ENCODE peak calls at places on chromosomes 1 and 21, in seven cellular contexts. One of them, this sample, is unnamed.

GRCh38 chr21:43343095-43343991 is 83.6 kb downstream of the SIK1 start:
- DNase-seq in C1 segment of cervical spinal cord: no peak
- DNase-seq in progenitor cell of endocrine pancreas: peak
- DNase-seq in LoVo: peak
- DNase-seq in activated CD8-positive, alpha-beta memory T cell treated with anti-CD3 and anti-CD28 coated beads, Interleukin-2, amount 10 ng/mL, durations not matched to agents 7 days and 5 days: no peak
- DNase-seq in OCI-LY7: no peak
- DNase-seq in iris pigment epithelial cell: no peak
- DNase-seq in this sample: no peak

GRCh38 chr1:1388078-1388472 is 11.1 kb downstream of the CCNL2 start:
- DNase-seq in C1 segment of cervical spinal cord: no peak
- DNase-seq in activated CD8-positive, alpha-beta memory T cell treated with anti-CD3 and anti-CD28 coated beads, Interleukin-2, amount 10 ng/mL, durations not matched to agents 7 days and 5 days: no peak
- DNase-seq in LoVo: no peak
- DNase-seq in iris pigment epithelial cell: no peak
- DNase-seq in OCI-LY7: no peak
- DNase-seq in progenitor cell of endocrine pancreas: no peak
- DNase-seq in this sample: no peak

GRCh38 chr1:63873751-63874150 is 99.9 kb downstream of the ROR1 start:
- DNase-seq in C1 segment of cervical spinal cord: no peak
- DNase-seq in activated CD8-positive, alpha-beta memory T cell treated with anti-CD3 and anti-CD28 coated beads, Interleukin-2, amount 10 ng/mL, durations not matched to agents 7 days and 5 days: no peak
- DNase-seq in LoVo: peak
- DNase-seq in OCI-LY7: no peak
- DNase-seq in progenitor cell of endocrine pancreas: no peak
- DNase-seq in iris pigment epithelial cell: peak
- DNase-seq in this sample: no peak

GRCh38 chr1:164805399-164805798 is 246.4 kb downstream of the PBX1 start:
- DNase-seq in iris pigment epithelial cell: peak
- DNase-seq in LoVo: no peak
- DNase-seq in activated CD8-positive, alpha-beta memory T cell treated with anti-CD3 and anti-CD28 coated beads, Interleukin-2, amount 10 ng/mL, durations not matched to agents 7 days and 5 days: no peak
- DNase-seq in OCI-LY7: no peak
- DNase-seq in C1 segment of cervical spinal cord: no peak
- DNase-seq in progenitor cell of endocrine pancreas: no peak
- DNase-seq in this sample: no peak

GRCh38 chr1:115811140-115811828 is 29.6 kb downstream of the NHLH2 start:
- DNase-seq in activated CD8-positive, alpha-beta memory T cell treated with anti-CD3 and anti-CD28 coated beads, Interleukin-2, amount 10 ng/mL, durations not matched to agents 7 days and 5 days: no peak
- DNase-seq in iris pigment epithelial cell: no peak
- DNase-seq in LoVo: no peak
- DNase-seq in C1 segment of cervical spinal cord: no peak
- DNase-seq in OCI-LY7: no peak
- DNase-seq in progenitor cell of endocrine pancreas: no peak
- DNase-seq in this sample: no peak

GRCh38 chr1:115922806-115923205 is 53.5 kb upstream of the SLC22A15 start:
- DNase-seq in LoVo: no peak
- DNase-seq in C1 segment of cervical spinal cord: no peak
- DNase-seq in activated CD8-positive, alpha-beta memory T cell treated with anti-CD3 and anti-CD28 coated beads, Interleukin-2, amount 10 ng/mL, durations not matched to agents 7 days and 5 days: no peak
- DNase-seq in iris pigment epithelial cell: no peak
- DNase-seq in OCI-LY7: no peak
- DNase-seq in progenitor cell of endocrine pancreas: no peak
- DNase-seq in this sample: no peak

GRCh38 chr1:64061430-64062104 is 141.9 kb upstream of the UBE2U start:
- DNase-seq in iris pigment epithelial cell: no peak
- DNase-seq in progenitor cell of endocrine pancreas: no peak
- DNase-seq in LoVo: no peak
- DNase-seq in OCI-LY7: no peak
- DNase-seq in activated CD8-positive, alpha-beta memory T cell treated with anti-CD3 and anti-CD28 coated beads, Interleukin-2, amount 10 ng/mL, durations not matched to agents 7 days and 5 days: no peak
- DNase-seq in C1 segment of cervical spinal cord: no peak
- DNase-seq in this sample: no peak

GRCh38 chr1:67647036-67647798 is 37.8 kb upstream of the GADD45A start:
- DNase-seq in C1 segment of cervical spinal cord: no peak
- DNase-seq in OCI-LY7: no peak
- DNase-seq in iris pigment epithelial cell: no peak
- DNase-seq in progenitor cell of endocrine pancreas: no peak
- DNase-seq in activated CD8-positive, alpha-beta memory T cell treated with anti-CD3 and anti-CD28 coated beads, Interleukin-2, amount 10 ng/mL, durations not matched to agents 7 days and 5 days: no peak
- DNase-seq in LoVo: peak
- DNase-seq in this sample: no peak

GRCh38 chr1:223831755-223832636 is 13.8 kb downstream of the TP53BP2 start:
- DNase-seq in C1 segment of cervical spinal cord: no peak
- DNase-seq in iris pigment epithelial cell: peak
- DNase-seq in LoVo: peak
- DNase-seq in activated CD8-positive, alpha-beta memory T cell treated with anti-CD3 and anti-CD28 coated beads, Interleukin-2, amount 10 ng/mL, durations not matched to agents 7 days and 5 days: no peak
- DNase-seq in progenitor cell of endocrine pancreas: no peak
- DNase-seq in OCI-LY7: no peak
- DNase-seq in this sample: peak

GRCh38 chr1:204286841-204287387 is 72.8 kb downstream of the PLEKHA6 start:
- DNase-seq in OCI-LY7: peak
- DNase-seq in LoVo: peak
- DNase-seq in iris pigment epithelial cell: no peak
- DNase-seq in progenitor cell of endocrine pancreas: no peak
- DNase-seq in C1 segment of cervical spinal cord: peak
- DNase-seq in activated CD8-positive, alpha-beta memory T cell treated with anti-CD3 and anti-CD28 coated beads, Interleukin-2, amount 10 ng/mL, durations not matched to agents 7 days and 5 days: peak
- DNase-seq in this sample: peak

GRCh38 chr1:89546082-89546889 is 21.7 kb downstream of the LRRC8B start:
- DNase-seq in OCI-LY7: no peak
- DNase-seq in iris pigment epithelial cell: peak
- DNase-seq in LoVo: no peak
- DNase-seq in progenitor cell of endocrine pancreas: no peak
- DNase-seq in activated CD8-positive, alpha-beta memory T cell treated with anti-CD3 and anti-CD28 coated beads, Interleukin-2, amount 10 ng/mL, durations not matched to agents 7 days and 5 days: no peak
- DNase-seq in C1 segment of cervical spinal cord: no peak
- DNase-seq in this sample: no peak

GRCh38 chr1:28578696-28579218 is 13.3 kb upstream of the RAB42 start:
- DNase-seq in OCI-LY7: no peak
- DNase-seq in LoVo: no peak
- DNase-seq in C1 segment of cervical spinal cord: no peak
- DNase-seq in activated CD8-positive, alpha-beta memory T cell treated with anti-CD3 and anti-CD28 coated beads, Interleukin-2, amount 10 ng/mL, durations not matched to agents 7 days and 5 days: no peak
- DNase-seq in iris pigment epithelial cell: no peak
- DNase-seq in progenitor cell of endocrine pancreas: no peak
- DNase-seq in this sample: no peak

GRCh38 chr1:1768249-1768992 is 9.8 kb downstream of the NADK start:
- DNase-seq in iris pigment epithelial cell: no peak
- DNase-seq in C1 segment of cervical spinal cord: no peak
- DNase-seq in OCI-LY7: no peak
- DNase-seq in progenitor cell of endocrine pancreas: no peak
- DNase-seq in activated CD8-positive, alpha-beta memory T cell treated with anti-CD3 and anti-CD28 coated beads, Interleukin-2, amount 10 ng/mL, durations not matched to agents 7 days and 5 days: no peak
- DNase-seq in LoVo: no peak
- DNase-seq in this sample: no peak

GRCh38 chr1:68128157-68128556 is 77.7 kb upstream of the DIRAS3 start:
- DNase-seq in iris pigment epithelial cell: peak
- DNase-seq in activated CD8-positive, alpha-beta memory T cell treated with anti-CD3 and anti-CD28 coated beads, Interleukin-2, amount 10 ng/mL, durations not matched to agents 7 days and 5 days: no peak
- DNase-seq in progenitor cell of endocrine pancreas: no peak
- DNase-seq in C1 segment of cervical spinal cord: no peak
- DNase-seq in OCI-LY7: no peak
- DNase-seq in LoVo: peak
- DNase-seq in this sample: no peak

GRCh38 chr1:17875882-17876280 is 120.7 kb downstream of the ACTL8 start:
- DNase-seq in progenitor cell of endocrine pancreas: no peak
- DNase-seq in LoVo: no peak
- DNase-seq in OCI-LY7: no peak
- DNase-seq in activated CD8-positive, alpha-beta memory T cell treated with anti-CD3 and anti-CD28 coated beads, Interleukin-2, amount 10 ng/mL, durations not matched to agents 7 days and 5 days: no peak
- DNase-seq in C1 segment of cervical spinal cord: no peak
- DNase-seq in iris pigment epithelial cell: peak
- DNase-seq in this sample: peak

GRCh38 chr1:59604191-59604590 is 210.6 kb upstream of the HOOK1 start:
- DNase-seq in iris pigment epithelial cell: peak
- DNase-seq in OCI-LY7: no peak
- DNase-seq in progenitor cell of endocrine pancreas: no peak
- DNase-seq in activated CD8-positive, alpha-beta memory T cell treated with anti-CD3 and anti-CD28 coated beads, Interleukin-2, amount 10 ng/mL, durations not matched to agents 7 days and 5 days: no peak
- DNase-seq in C1 segment of cervical spinal cord: no peak
- DNase-seq in LoVo: no peak
- DNase-seq in this sample: no peak

GRCh38 chr1:203807211-203807610 is 11.8 kb downstream of the ZBED6 start:
- DNase-seq in activated CD8-positive, alpha-beta memory T cell treated with anti-CD3 and anti-CD28 coated beads, Interleukin-2, amount 10 ng/mL, durations not matched to agents 7 days and 5 days: no peak
- DNase-seq in iris pigment epithelial cell: peak
- DNase-seq in OCI-LY7: no peak
- DNase-seq in C1 segment of cervical spinal cord: no peak
- DNase-seq in LoVo: no peak
- DNase-seq in progenitor cell of endocrine pancreas: no peak
- DNase-seq in this sample: peak

GRCh38 chr1:169529068-169529642 is 43.4 kb upstream of the SLC19A2 start:
- DNase-seq in progenitor cell of endocrine pancreas: peak
- DNase-seq in C1 segment of cervical spinal cord: no peak
- DNase-seq in iris pigment epithelial cell: peak
- DNase-seq in OCI-LY7: no peak
- DNase-seq in LoVo: peak
- DNase-seq in activated CD8-positive, alpha-beta memory T cell treated with anti-CD3 and anti-CD28 coated beads, Interleukin-2, amount 10 ng/mL, durations not matched to agents 7 days and 5 days: no peak
- DNase-seq in this sample: no peak

GRCh38 chr1:175343945-175344344 is 151.4 kb upstream of the KIAA0040 start:
- DNase-seq in progenitor cell of endocrine pancreas: no peak
- DNase-seq in activated CD8-positive, alpha-beta memory T cell treated with anti-CD3 and anti-CD28 coated beads, Interleukin-2, amount 10 ng/mL, durations not matched to agents 7 days and 5 days: no peak
- DNase-seq in C1 segment of cervical spinal cord: no peak
- DNase-seq in iris pigment epithelial cell: no peak
- DNase-seq in LoVo: no peak
- DNase-seq in OCI-LY7: no peak
- DNase-seq in this sample: no peak

GRCh38 chr1:169483500-169483966 is 2.2 kb downstream of the SLC19A2 start:
- DNase-seq in C1 segment of cervical spinal cord: no peak
- DNase-seq in LoVo: no peak
- DNase-seq in iris pigment epithelial cell: peak
- DNase-seq in progenitor cell of endocrine pancreas: no peak
- DNase-seq in OCI-LY7: no peak
- DNase-seq in activated CD8-positive, alpha-beta memory T cell treated with anti-CD3 and anti-CD28 coated beads, Interleukin-2, amount 10 ng/mL, durations not matched to agents 7 days and 5 days: no peak
- DNase-seq in this sample: no peak